ENCODE peak calls at places on chromosome 21, in eight cellular contexts. R is fibroblast of mammary gland, V is A549, N is kidney, I is tibial artery, C is fibroblast of lung, A is heart right ventricle, H is PC-3. E is an unnamed sample.

GRCh38 chr21:14876464-14876863 is 188.3 kb downstream of the NRIP1 start:
- DNase-seq in R (no peak), V (no peak), N (no peak), I (no peak), C (no peak), A (no peak), H (no peak), E (no peak)

GRCh38 chr21:33490991-33491372 is 534 bp downstream of the DNAJC28 start:
- DNase-seq in R (peak; percentile 8), V (no peak), N (no peak), I (no peak), C (no peak), A (no peak), H (no peak), E (no peak)

GRCh38 chr21:44294391-44295162 is 5.3 kb upstream of the PFKL start:
- DNase-seq in R (peak; percentile 68), V (no peak), N (peak; percentile 92), I (no peak), C (peak; percentile 53), A (peak; percentile 90), H (no peak), E (peak; percentile 86)

GRCh38 chr21:33265664-33266049 is 510 bp upstream of the IL10RB start:
- DNase-seq in R (peak; percentile 35), V (no peak), N (peak; percentile 78), I (peak; percentile 77), C (no peak), A (no peak), H (peak; percentile 31), E (peak; percentile 72)

GRCh38 chr21:33117268-33117888 is 47.4 kb downstream of the OLIG1 start:
- DNase-seq in R (no peak), V (no peak), N (no peak), I (no peak), C (no peak), A (no peak), H (no peak), E (no peak)

GRCh38 chr21:29431680-29432079 is 133.0 kb downstream of the BACH1 start:
- DNase-seq in R (no peak), V (no peak), N (no peak), I (no peak), C (no peak), A (no peak), H (no peak), E (no peak)

GRCh38 chr21:34884346-34884929 is 164.7 kb downstream of the RUNX1 start:
- DNase-seq in R (peak; percentile 25), V (no peak), N (no peak), I (no peak), C (peak; percentile 37), A (no peak), H (peak; percentile 38), E (no peak)

GRCh38 chr21:31180256-31181088 is 142.2 kb upstream of the KRTAP19-8 start:
- DNase-seq in R (peak; percentile 59), V (peak; percentile 23), N (no peak), I (no peak), C (peak; percentile 71), A (no peak), H (peak; percentile 71), E (no peak)

GRCh38 chr21:43912910-43913309 is 47.9 kb downstream of the AGPAT3 start:
- DNase-seq in R (no peak), V (no peak), N (no peak), I (peak; percentile 15), C (no peak), A (no peak), H (no peak), E (no peak)

GRCh38 chr21:34644815-34645214 is 24.0 kb upstream of the CLIC6 start:
- DNase-seq in R (no peak), V (no peak), N (no peak), I (no peak), C (no peak), A (peak; percentile 20), H (no peak), E (peak; percentile 16)

GRCh38 chr21:32574946-32575925 is 10.1 kb downstream of the TCP10L start:
- DNase-seq in R (no peak), V (no peak), N (no peak), I (no peak), C (no peak), A (no peak), H (no peak), E (no peak)

GRCh38 chr21:32920474-32920873 is 105.3 kb upstream of the OLIG2 start:
- DNase-seq in R (no peak), V (no peak), N (no peak), I (no peak), C (no peak), A (no peak), H (no peak), E (no peak)

GRCh38 chr21:32364387-32364786 is 28.4 kb downstream of the URB1 start:
- DNase-seq in R (no peak), V (no peak), N (no peak), I (no peak), C (peak; percentile 9), A (peak; percentile 69), H (no peak), E (no peak)

GRCh38 chr21:28235169-28235892 is 757.3 kb downstream of the LTN1 start:
- DNase-seq in R (no peak), V (no peak), N (no peak), I (peak; percentile 66), C (no peak), A (no peak), H (no peak), E (no peak)

GRCh38 chr21:39037807-39038405 is 145.3 kb downstream of the PSMG1 start:
- DNase-seq in R (peak; percentile 25), V (no peak), N (no peak), I (no peak), C (no peak), A (no peak), H (no peak), E (no peak)

GRCh38 chr21:33761104-33762036 is 119.1 kb downstream of the ITSN1 start:
- DNase-seq in R (peak; percentile 99), V (peak; percentile 90), N (no peak), I (peak; percentile 65), C (peak; percentile 97), A (peak; percentile 34), H (peak; percentile 93), E (no peak)

GRCh38 chr21:21715286-21715969 is 717.2 kb downstream of the NCAM2 start:
- DNase-seq in R (peak; percentile 87), V (no peak), N (no peak), I (no peak), C (peak; percentile 57), A (no peak), H (peak; percentile 3), E (no peak)

GRCh38 chr21:34732388-34732821 is 63.6 kb downstream of the CLIC6 start:
- DNase-seq in R (peak; percentile 31), V (no peak), N (no peak), I (peak; percentile 4), C (no peak), A (no peak), H (no peak), E (no peak)

GRCh38 chr21:44539991-44540666 is at the start of gene KRTAP10-1:
- DNase-seq in R (no peak), V (no peak), N (no peak), I (no peak), C (no peak), A (no peak), H (no peak), E (peak; percentile 52)

GRCh38 chr21:33401617-33401967 is 1.6 kb upstream of the IFNGR2 start:
- DNase-seq in R (no peak), V (no peak), N (no peak), I (no peak), C (no peak), A (no peak), H (peak; percentile 36), E (no peak)

GRCh38 chr21:25103500-25104207 is 503.6 kb downstream of the MRPL39 start:
- DNase-seq in R (peak; percentile 36), V (no peak), N (no peak), I (no peak), C (peak; percentile 19), A (no peak), H (no peak), E (no peak)

GRCh38 chr21:14527690-14528652 is 18.1 kb downstream of the SAMSN1 start:
- DNase-seq in R (peak; percentile 23), V (no peak), N (no peak), I (no peak), C (no peak), A (no peak), H (no peak), E (no peak)

GRCh38 chr21:36260802-36261201 is 59.2 kb upstream of the MORC3 start:
- DNase-seq in R (no peak), V (no peak), N (no peak), I (no peak), C (no peak), A (no peak), H (no peak), E (no peak)
- H3K4me3 ChIP-seq in R (no peak overlapping the region), V (no peak overlapping the region), N (peak overlapping the region; percentile 75), I (peak overlapping the region; percentile 54), C (peak overlapping the region; percentile 46), A (peak overlapping the region; percentile 55), H (peak overlapping the region; percentile 65), E (no peak overlapping the region)

GRCh38 chr21:37463083-37463780 is 96.7 kb downstream of the DYRK1A start:
- DNase-seq in R (peak; percentile 67), V (peak; percentile 64), N (no peak), I (no peak), C (peak; percentile 85), A (no peak), H (peak; percentile 63), E (no peak)
- H3K4me3 ChIP-seq in R (peak overlapping the region; percentile 20), V (no peak overlapping the region), N (no peak overlapping the region), I (no peak overlapping the region), C (peak overlapping the region; percentile 5), A (no peak overlapping the region), H (peak overlapping the region; percentile 42), E (peak overlapping the region; percentile 24)

GRCh38 chr21:42512346-42513034 is 1.2 kb upstream of the SLC37A1 start:
- DNase-seq in R (no peak), V (no peak), N (no peak), I (peak; percentile 60), C (no peak), A (no peak), H (no peak), E (peak; percentile 47)
- H3K4me3 ChIP-seq in R (no peak overlapping the region), V (no peak overlapping the region), N (no peak overlapping the region), I (no peak overlapping the region), C (no peak overlapping the region), A (no peak overlapping the region), H (no peak overlapping the region), E (no peak overlapping the region)

GRCh38 chr21:42353623-42354022 is 2.8 kb upstream of the TFF2 start:
- DNase-seq in R (no peak), V (no peak), N (peak; percentile 0), I (no peak), C (no peak), A (no peak), H (no peak), E (no peak)
- H3K4me3 ChIP-seq in R (no peak overlapping the region), V (no peak overlapping the region), N (no peak overlapping the region), I (no peak overlapping the region), C (no peak overlapping the region), A (no peak overlapping the region), H (no peak overlapping the region), E (no peak overlapping the region)

DNA sequence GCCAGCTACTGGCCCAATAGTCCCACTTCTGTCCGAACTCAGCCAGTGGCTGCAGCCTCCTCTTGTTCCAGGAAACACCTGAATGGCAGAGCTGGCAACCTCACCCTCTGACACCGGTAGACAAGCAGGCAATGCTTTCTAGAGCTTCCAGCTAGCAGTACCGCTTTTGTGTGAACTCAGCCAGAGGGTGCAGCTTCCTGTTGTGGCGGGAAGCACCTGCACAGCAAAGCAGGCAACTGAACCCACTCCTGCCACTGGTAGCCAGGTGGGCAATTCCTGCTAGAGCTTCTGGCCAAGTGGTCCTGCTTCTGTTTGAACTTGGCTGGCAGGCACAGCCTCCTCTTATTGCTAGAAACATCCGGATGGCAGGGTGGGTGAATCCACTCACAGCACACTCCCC is 40.1 kb upstream of the TMPRSS15 start:
- DNase-seq in R (no peak), V (no peak), N (no peak), I (no peak), C (no peak), A (no peak), H (no peak), E (no peak)
- H3K4me3 ChIP-seq in R (no peak overlapping the region), V (no peak overlapping the region), N (no peak overlapping the region), I (no peak overlapping the region), C (no peak overlapping the region), A (no peak overlapping the region), H (no peak overlapping the region), E (no peak overlapping the region)

E was measured in right atrium auricular region.